ENCODE peak calls at places on chromosomes 2 and 18, in nine cellular contexts. One of them, this sample, is unnamed.

GRCh38 chr2:98761267-98761781 is 30.4 kb upstream of the MGAT4A start:
- DNase-seq in activated CD4-positive, alpha-beta T cell treated with anti-CD3 and anti-CD28 coated beads, Interleukin-2, amount 50 U/mL, for 48 hours: peak; percentile 81
- DNase-seq in midbrain: no peak
- DNase-seq in dorsolateral prefrontal cortex: peak; percentile 33
- DNase-seq in NCI-H82: no peak
- DNase-seq in hypothalamus: peak; percentile 37
- DNase-seq in ovary: no peak
- DNase-seq in nephron progenitor cell: no peak
- DNase-seq in C1 segment of cervical spinal cord: no peak
- DNase-seq in this sample: no peak

GRCh38 chr2:108182489-108182888 is 57.3 kb upstream of the SULT1C3 start:
- DNase-seq in hypothalamus: no peak
- DNase-seq in dorsolateral prefrontal cortex: no peak
- DNase-seq in activated CD4-positive, alpha-beta T cell treated with anti-CD3 and anti-CD28 coated beads, Interleukin-2, amount 50 U/mL, for 48 hours: peak; percentile 6
- DNase-seq in C1 segment of cervical spinal cord: no peak
- DNase-seq in nephron progenitor cell: peak; percentile 43
- DNase-seq in midbrain: no peak
- DNase-seq in ovary: no peak
- DNase-seq in NCI-H82: peak; percentile 66
- DNase-seq in this sample: no peak

GRCh38 chr2:151478011-151478410 is 68.3 kb downstream of the RIF1 start:
- DNase-seq in nephron progenitor cell: no peak
- DNase-seq in hypothalamus: no peak
- DNase-seq in ovary: no peak
- DNase-seq in midbrain: no peak
- DNase-seq in C1 segment of cervical spinal cord: no peak
- DNase-seq in NCI-H82: no peak
- DNase-seq in dorsolateral prefrontal cortex: no peak
- DNase-seq in activated CD4-positive, alpha-beta T cell treated with anti-CD3 and anti-CD28 coated beads, Interleukin-2, amount 50 U/mL, for 48 hours: no peak
- DNase-seq in this sample: no peak

GRCh38 chr18:42486296-42486695 is 531.3 kb downstream of the PIK3C3 start:
- DNase-seq in activated CD4-positive, alpha-beta T cell treated with anti-CD3 and anti-CD28 coated beads, Interleukin-2, amount 50 U/mL, for 48 hours: no peak
- DNase-seq in nephron progenitor cell: no peak
- DNase-seq in midbrain: no peak
- DNase-seq in C1 segment of cervical spinal cord: no peak
- DNase-seq in NCI-H82: no peak
- DNase-seq in hypothalamus: no peak
- DNase-seq in dorsolateral prefrontal cortex: no peak
- DNase-seq in ovary: no peak
- DNase-seq in this sample: no peak

GRCh38 chr2:174198846-174199564 is 49.3 kb downstream of the OLA1 start:
- DNase-seq in ovary: no peak
- DNase-seq in C1 segment of cervical spinal cord: no peak
- DNase-seq in NCI-H82: no peak
- DNase-seq in hypothalamus: no peak
- DNase-seq in activated CD4-positive, alpha-beta T cell treated with anti-CD3 and anti-CD28 coated beads, Interleukin-2, amount 50 U/mL, for 48 hours: no peak
- DNase-seq in dorsolateral prefrontal cortex: no peak
- DNase-seq in midbrain: no peak
- DNase-seq in nephron progenitor cell: no peak
- DNase-seq in this sample: no peak

GRCh38 chr2:8491296-8492048 is 190.4 kb upstream of the ID2 start:
- DNase-seq in dorsolateral prefrontal cortex: no peak
- DNase-seq in hypothalamus: no peak
- DNase-seq in C1 segment of cervical spinal cord: no peak
- DNase-seq in activated CD4-positive, alpha-beta T cell treated with anti-CD3 and anti-CD28 coated beads, Interleukin-2, amount 50 U/mL, for 48 hours: no peak
- DNase-seq in NCI-H82: peak; percentile 95
- DNase-seq in midbrain: no peak
- DNase-seq in ovary: no peak
- DNase-seq in nephron progenitor cell: no peak
- DNase-seq in this sample: no peak

GRCh38 chr2:55224761-55225261 is 7.3 kb downstream of the CLHC1 start:
- DNase-seq in ovary: peak; percentile 41
- DNase-seq in C1 segment of cervical spinal cord: no peak
- DNase-seq in dorsolateral prefrontal cortex: no peak
- DNase-seq in nephron progenitor cell: no peak
- DNase-seq in activated CD4-positive, alpha-beta T cell treated with anti-CD3 and anti-CD28 coated beads, Interleukin-2, amount 50 U/mL, for 48 hours: no peak
- DNase-seq in hypothalamus: no peak
- DNase-seq in NCI-H82: peak; percentile 23
- DNase-seq in midbrain: no peak
- DNase-seq in this sample: no peak

GRCh38 chr18:74115046-74115445 is 32.6 kb downstream of the FBXO15 start:
- DNase-seq in dorsolateral prefrontal cortex: no peak
- DNase-seq in C1 segment of cervical spinal cord: no peak
- DNase-seq in hypothalamus: no peak
- DNase-seq in activated CD4-positive, alpha-beta T cell treated with anti-CD3 and anti-CD28 coated beads, Interleukin-2, amount 50 U/mL, for 48 hours: no peak
- DNase-seq in nephron progenitor cell: no peak
- DNase-seq in ovary: no peak
- DNase-seq in midbrain: no peak
- DNase-seq in NCI-H82: no peak
- DNase-seq in this sample: no peak

GRCh38 chr18:34222396-34223163 is 2.1 kb downstream of the NOL4 start:
- DNase-seq in C1 segment of cervical spinal cord: no peak
- DNase-seq in NCI-H82: peak; percentile 86
- DNase-seq in ovary: no peak
- DNase-seq in hypothalamus: peak; percentile 51
- DNase-seq in nephron progenitor cell: peak; percentile 63
- DNase-seq in dorsolateral prefrontal cortex: peak; percentile 34
- DNase-seq in midbrain: peak; percentile 55
- DNase-seq in activated CD4-positive, alpha-beta T cell treated with anti-CD3 and anti-CD28 coated beads, Interleukin-2, amount 50 U/mL, for 48 hours: no peak
- DNase-seq in this sample: no peak

GRCh38 chr18:55414475-55414874 is 173.5 kb downstream of the TCF4 start:
- DNase-seq in hypothalamus: no peak
- DNase-seq in midbrain: no peak
- DNase-seq in dorsolateral prefrontal cortex: no peak
- DNase-seq in activated CD4-positive, alpha-beta T cell treated with anti-CD3 and anti-CD28 coated beads, Interleukin-2, amount 50 U/mL, for 48 hours: no peak
- DNase-seq in ovary: no peak
- DNase-seq in C1 segment of cervical spinal cord: no peak
- DNase-seq in NCI-H82: no peak
- DNase-seq in nephron progenitor cell: no peak
- DNase-seq in this sample: no peak

GRCh38 chr2:121254748-121255147 is 30.3 kb downstream of the TFCP2L1 start:
- DNase-seq in NCI-H82: no peak
- DNase-seq in activated CD4-positive, alpha-beta T cell treated with anti-CD3 and anti-CD28 coated beads, Interleukin-2, amount 50 U/mL, for 48 hours: no peak
- DNase-seq in dorsolateral prefrontal cortex: no peak
- DNase-seq in nephron progenitor cell: no peak
- DNase-seq in ovary: no peak
- DNase-seq in C1 segment of cervical spinal cord: no peak
- DNase-seq in midbrain: no peak
- DNase-seq in hypothalamus: no peak
- DNase-seq in this sample: no peak

GRCh38 chr18:59388817-59389216 is 29.8 kb upstream of the LMAN1 start:
- DNase-seq in midbrain: no peak
- DNase-seq in nephron progenitor cell: no peak
- DNase-seq in activated CD4-positive, alpha-beta T cell treated with anti-CD3 and anti-CD28 coated beads, Interleukin-2, amount 50 U/mL, for 48 hours: no peak
- DNase-seq in hypothalamus: no peak
- DNase-seq in C1 segment of cervical spinal cord: no peak
- DNase-seq in NCI-H82: peak; percentile 25
- DNase-seq in dorsolateral prefrontal cortex: no peak
- DNase-seq in ovary: no peak
- DNase-seq in this sample: no peak

GRCh38 chr2:192194065-192194865 is 468 bp downstream of the TMEFF2 start:
- DNase-seq in NCI-H82: peak; percentile 68
- DNase-seq in C1 segment of cervical spinal cord: no peak
- DNase-seq in dorsolateral prefrontal cortex: peak; percentile 52
- DNase-seq in hypothalamus: peak; percentile 37
- DNase-seq in midbrain: no peak
- DNase-seq in ovary: peak; percentile 5
- DNase-seq in nephron progenitor cell: peak; percentile 52
- DNase-seq in activated CD4-positive, alpha-beta T cell treated with anti-CD3 and anti-CD28 coated beads, Interleukin-2, amount 50 U/mL, for 48 hours: peak; percentile 29
- DNase-seq in this sample: no peak

GRCh38 chr2:11343344-11343625 is 1.2 kb downstream of the ROCK2 start:
- DNase-seq in dorsolateral prefrontal cortex: no peak
- DNase-seq in midbrain: peak; percentile 53
- DNase-seq in nephron progenitor cell: no peak
- DNase-seq in C1 segment of cervical spinal cord: no peak
- DNase-seq in hypothalamus: no peak
- DNase-seq in NCI-H82: no peak
- DNase-seq in activated CD4-positive, alpha-beta T cell treated with anti-CD3 and anti-CD28 coated beads, Interleukin-2, amount 50 U/mL, for 48 hours: no peak
- DNase-seq in ovary: no peak
- DNase-seq in this sample: no peak

GRCh38 chr2:119546446-119546765 is 2.2 kb downstream of the CFAP221 start:
- DNase-seq in hypothalamus: no peak
- DNase-seq in activated CD4-positive, alpha-beta T cell treated with anti-CD3 and anti-CD28 coated beads, Interleukin-2, amount 50 U/mL, for 48 hours: no peak
- DNase-seq in midbrain: no peak
- DNase-seq in dorsolateral prefrontal cortex: no peak
- DNase-seq in NCI-H82: peak; percentile 74
- DNase-seq in nephron progenitor cell: no peak
- DNase-seq in C1 segment of cervical spinal cord: no peak
- DNase-seq in ovary: no peak
- DNase-seq in this sample: no peak

GRCh38 chr2:74876081-74876886 is 42.4 kb downstream of the HK2 start:
- DNase-seq in NCI-H82: peak; percentile 74
- DNase-seq in ovary: peak; percentile 52
- DNase-seq in midbrain: peak; percentile 72
- DNase-seq in C1 segment of cervical spinal cord: peak; percentile 57
- DNase-seq in activated CD4-positive, alpha-beta T cell treated with anti-CD3 and anti-CD28 coated beads, Interleukin-2, amount 50 U/mL, for 48 hours: peak; percentile 35
- DNase-seq in dorsolateral prefrontal cortex: peak; percentile 40
- DNase-seq in nephron progenitor cell: peak; percentile 28
- DNase-seq in hypothalamus: peak; percentile 16
- DNase-seq in this sample: no peak

GRCh38 chr2:27282892-27283291 is 663 bp downstream of the TRIM54 start:
- DNase-seq in dorsolateral prefrontal cortex: no peak
- DNase-seq in ovary: no peak
- DNase-seq in hypothalamus: no peak
- DNase-seq in activated CD4-positive, alpha-beta T cell treated with anti-CD3 and anti-CD28 coated beads, Interleukin-2, amount 50 U/mL, for 48 hours: no peak
- DNase-seq in C1 segment of cervical spinal cord: no peak
- DNase-seq in nephron progenitor cell: no peak
- DNase-seq in midbrain: no peak
- DNase-seq in NCI-H82: peak; percentile 78
- DNase-seq in this sample: no peak

GRCh38 chr2:31764169-31764568 is 183.4 kb upstream of the SRD5A2 start:
- DNase-seq in activated CD4-positive, alpha-beta T cell treated with anti-CD3 and anti-CD28 coated beads, Interleukin-2, amount 50 U/mL, for 48 hours: no peak
- DNase-seq in NCI-H82: peak; percentile 56
- DNase-seq in midbrain: no peak
- DNase-seq in C1 segment of cervical spinal cord: no peak
- DNase-seq in nephron progenitor cell: no peak
- DNase-seq in hypothalamus: no peak
- DNase-seq in dorsolateral prefrontal cortex: no peak
- DNase-seq in ovary: no peak
- DNase-seq in this sample: no peak

GRCh38 chr18:22368066-22368465 is 49.6 kb downstream of the CTAGE1 start:
- DNase-seq in C1 segment of cervical spinal cord: no peak
- DNase-seq in midbrain: no peak
- DNase-seq in nephron progenitor cell: no peak
- DNase-seq in activated CD4-positive, alpha-beta T cell treated with anti-CD3 and anti-CD28 coated beads, Interleukin-2, amount 50 U/mL, for 48 hours: no peak
- DNase-seq in ovary: no peak
- DNase-seq in NCI-H82: no peak
- DNase-seq in hypothalamus: no peak
- DNase-seq in dorsolateral prefrontal cortex: no peak
- DNase-seq in this sample: no peak

GRCh38 chr18:79405019-79405780 is 9.5 kb downstream of the NFATC1 start:
- DNase-seq in dorsolateral prefrontal cortex: no peak
- DNase-seq in C1 segment of cervical spinal cord: no peak
- DNase-seq in activated CD4-positive, alpha-beta T cell treated with anti-CD3 and anti-CD28 coated beads, Interleukin-2, amount 50 U/mL, for 48 hours: peak; percentile 90
- DNase-seq in nephron progenitor cell: no peak
- DNase-seq in NCI-H82: no peak
- DNase-seq in hypothalamus: no peak
- DNase-seq in midbrain: no peak
- DNase-seq in ovary: no peak
- DNase-seq in this sample: no peak

GRCh38 chr2:121790276-121790956 is 35.0 kb downstream of the TSN start:
- DNase-seq in ovary: no peak
- DNase-seq in nephron progenitor cell: no peak
- DNase-seq in hypothalamus: no peak
- DNase-seq in dorsolateral prefrontal cortex: no peak
- DNase-seq in activated CD4-positive, alpha-beta T cell treated with anti-CD3 and anti-CD28 coated beads, Interleukin-2, amount 50 U/mL, for 48 hours: no peak
- DNase-seq in midbrain: no peak
- DNase-seq in NCI-H82: no peak
- DNase-seq in C1 segment of cervical spinal cord: no peak
- DNase-seq in this sample: peak; percentile 64

GRCh38 chr2:176768185-176768584 is 444.4 kb upstream of the HNRNPA3 start:
- DNase-seq in NCI-H82: peak; percentile 66
- DNase-seq in nephron progenitor cell: no peak
- DNase-seq in hypothalamus: no peak
- DNase-seq in activated CD4-positive, alpha-beta T cell treated with anti-CD3 and anti-CD28 coated beads, Interleukin-2, amount 50 U/mL, for 48 hours: no peak
- DNase-seq in dorsolateral prefrontal cortex: no peak
- DNase-seq in midbrain: no peak
- DNase-seq in ovary: no peak
- DNase-seq in C1 segment of cervical spinal cord: no peak
- DNase-seq in this sample: no peak

GRCh38 chr18:26869640-26870039 is 4.1 kb upstream of the AQP4 start:
- DNase-seq in C1 segment of cervical spinal cord: no peak
- DNase-seq in ovary: no peak
- DNase-seq in midbrain: no peak
- DNase-seq in dorsolateral prefrontal cortex: no peak
- DNase-seq in nephron progenitor cell: no peak
- DNase-seq in activated CD4-positive, alpha-beta T cell treated with anti-CD3 and anti-CD28 coated beads, Interleukin-2, amount 50 U/mL, for 48 hours: no peak
- DNase-seq in hypothalamus: no peak
- DNase-seq in NCI-H82: no peak
- DNase-seq in this sample: no peak

GRCh38 chr18:77444385-77444784 is 194.7 kb downstream of the GALR1 start:
- DNase-seq in activated CD4-positive, alpha-beta T cell treated with anti-CD3 and anti-CD28 coated beads, Interleukin-2, amount 50 U/mL, for 48 hours: no peak
- DNase-seq in nephron progenitor cell: no peak
- DNase-seq in ovary: no peak
- DNase-seq in C1 segment of cervical spinal cord: no peak
- DNase-seq in NCI-H82: no peak
- DNase-seq in hypothalamus: no peak
- DNase-seq in dorsolateral prefrontal cortex: no peak
- DNase-seq in midbrain: no peak
- DNase-seq in this sample: no peak

GRCh38 chr2:54878182-54878581 is 154.7 kb downstream of the EML6 start:
- DNase-seq in activated CD4-positive, alpha-beta T cell treated with anti-CD3 and anti-CD28 coated beads, Interleukin-2, amount 50 U/mL, for 48 hours: no peak
- DNase-seq in dorsolateral prefrontal cortex: no peak
- DNase-seq in midbrain: no peak
- DNase-seq in NCI-H82: peak; percentile 87
- DNase-seq in C1 segment of cervical spinal cord: no peak
- DNase-seq in ovary: no peak
- DNase-seq in nephron progenitor cell: no peak
- DNase-seq in hypothalamus: no peak
- DNase-seq in this sample: no peak

GRCh38 chr18:54558609-54559585 is 32.1 kb upstream of the DYNAP start:
- DNase-seq in nephron progenitor cell: no peak
- DNase-seq in NCI-H82: peak; percentile 37
- DNase-seq in C1 segment of cervical spinal cord: no peak
- DNase-seq in activated CD4-positive, alpha-beta T cell treated with anti-CD3 and anti-CD28 coated beads, Interleukin-2, amount 50 U/mL, for 48 hours: no peak
- DNase-seq in midbrain: no peak
- DNase-seq in dorsolateral prefrontal cortex: no peak
- DNase-seq in ovary: no peak
- DNase-seq in hypothalamus: no peak
- DNase-seq in this sample: no peak

This sample was measured in fibroblast of the conjunctiva.